ENCODE peak calls at places on chromosomes 13 and 19, in four cellular contexts. I is heart left ventricle, V is neural progenitor cell, G is spleen. L is an unnamed sample.
A peak's percentile ranks its signal among the peaks of the same experiment; 100 is the strongest.

GRCh38 chr13:112747256-112747655 is 57.4 kb downstream of the ATP11A start:
- DNase-seq in V (no peak), I (no peak), G (peak; percentile 25), L (no peak)

GRCh38 chr19:56141416-56141992 is 417 bp downstream of the ZNF444 start:
- DNase-seq in V (peak; percentile 59), G (peak; percentile 86), I (peak; percentile 25), L (no peak)

GRCh38 chr19:47582320-47582909 is 9.5 kb upstream of the ZNF541 start:
- DNase-seq in I (no peak), V (no peak), G (no peak), L (no peak)

GRCh38 chr13:84431646-84432045 is 549.4 kb upstream of the SLITRK1 start:
- DNase-seq in I (no peak), G (no peak), V (no peak), L (no peak)

GRCh38 chr19:49149652-49150105 is 5.5 kb downstream of the HRC start:
- DNase-seq in G (no peak), V (peak; percentile 92), I (peak; percentile 81), L (no peak)

GRCh38 chr13:21402586-21403307 is 56.4 kb downstream of the ZDHHC20 start:
- DNase-seq in I (no peak), V (no peak), G (no peak), L (no peak)

GRCh38 chr13:26855921-26856320 is 95.3 kb upstream of the GPR12 start:
- DNase-seq in I (no peak), G (no peak), V (no peak), L (no peak)

GRCh38 chr19:49160450-49161189 is 3.0 kb downstream of the TRPM4 start:
- DNase-seq in G (no peak), V (no peak), I (no peak), L (no peak)

GRCh38 chr19:2046046-2046907 is 4.8 kb downstream of the MKNK2 start:
- DNase-seq in I (no peak), G (peak; percentile 74), V (peak; percentile 3), L (peak; percentile 86)

GRCh38 chr19:55678121-55678671 is 3.2 kb downstream of the EPN1 start:
- DNase-seq in I (no peak), G (peak; percentile 94), V (no peak), L (peak; percentile 85)

GRCh38 chr19:4403005-4403761 is 743 bp downstream of the CHAF1A start:
- DNase-seq in G (no peak), I (no peak), V (peak; percentile 40), L (no peak)

GRCh38 chr13:100334209-100334608 is 245.3 kb downstream of the PCCA start:
- DNase-seq in G (no peak), V (no peak), I (no peak), L (no peak)

GRCh38 chr13:99425485-99426341 is 75.6 kb upstream of the TM9SF2 start:
- DNase-seq in I (no peak), G (peak; percentile 92), V (no peak), L (no peak)

GRCh38 chr19:30086220-30086619 is 144.2 kb downstream of the URI1 start:
- DNase-seq in V (no peak), G (peak; percentile 10), I (no peak), L (peak; percentile 20)

GRCh38 chr19:48900477-48901452 is 653 bp downstream of the NUCB1 start:
- DNase-seq in I (no peak), G (peak; percentile 85), V (no peak), L (no peak)

GRCh38 chr19:34468400-34468799 is 13.2 kb upstream of the WTIP start:
- DNase-seq in G (no peak), V (no peak), I (no peak), L (no peak)

GRCh38 chr19:44176590-44176989 is 11.7 kb downstream of the ZNF226 start:
- DNase-seq in I (no peak), G (no peak), V (no peak), L (no peak)

GRCh38 chr13:39415403-39415802 is 187.6 kb downstream of the LHFPL6 start:
- DNase-seq in V (peak; percentile 54), I (peak; percentile 65), G (no peak), L (no peak)

GRCh38 chr19:55390461-55390880 is 4.7 kb downstream of the RPL28 start:
- DNase-seq in I (no peak), G (no peak), V (no peak), L (no peak)

GRCh38 chr19:46297700-46298476 is 1.0 kb downstream of the HIF3A start:
- DNase-seq in G (no peak), V (peak; percentile 26), I (peak; percentile 84), L (no peak)

GRCh38 chr13:113665582-113666323 is 1.3 kb upstream of the GRK1 start:
- DNase-seq in I (peak; percentile 3), V (no peak), G (peak; percentile 47), L (peak; percentile 68)

GRCh38 chr19:43799502-43800142 is 2.6 kb downstream of the LYPD5 start:
- DNase-seq in G (no peak), V (no peak), I (no peak), L (no peak)

GRCh38 chr13:49587311-49587847 is 2.0 kb upstream of the RCBTB1 start:
- DNase-seq in V (no peak), I (no peak), G (no peak), L (no peak)

GRCh38 chr13:71758823-71759222 is 108.2 kb downstream of the DACH1 start:
- DNase-seq in I (no peak), V (no peak), G (no peak), L (no peak)

GRCh38 chr19:48645652-48646191 is at the start of gene CA11:
- DNase-seq in V (peak; percentile 70), G (peak; percentile 76), I (no peak), L (no peak)

GRCh38 chr19:2042485-2043268 is 8.4 kb downstream of the MKNK2 start:
- DNase-seq in I (no peak), V (peak; percentile 49), G (peak; percentile 89), L (peak; percentile 91)

GRCh38 chr19:4664642-4665041 is 5.5 kb downstream of the MYDGF start:
- DNase-seq in I (no peak), G (no peak), V (no peak), L (no peak)

GRCh38 chr13:38394777-38395504 is 45.3 kb downstream of the UFM1 start:
- DNase-seq in I (no peak), G (no peak), V (no peak), L (no peak)

GRCh38 chr13:31167490-31167889 is 5.8 kb upstream of the HSPH1 start:
- DNase-seq in V (no peak), G (no peak), I (no peak), L (no peak)

DNA sequence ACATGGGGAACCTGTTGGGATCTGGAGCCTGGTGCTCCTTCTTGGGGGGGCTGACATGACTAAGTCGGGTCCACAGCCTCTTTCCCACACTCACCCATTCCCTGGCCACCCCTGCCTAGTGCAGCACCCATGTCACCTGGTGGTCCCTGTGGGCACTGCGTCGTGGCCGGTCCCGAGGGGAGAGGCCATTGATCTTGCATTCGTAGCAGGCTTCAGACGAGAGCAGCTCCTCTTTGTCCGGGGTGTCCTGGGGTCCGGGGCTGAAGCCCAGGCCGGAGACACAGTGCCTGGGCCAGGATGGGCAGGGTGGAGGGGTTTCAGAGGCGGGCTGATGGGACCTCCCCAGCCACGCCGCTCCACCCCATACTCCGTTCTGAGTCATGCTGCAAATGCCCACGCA is 19.4 kb downstream of the CCL25 start:
- DNase-seq in G (no peak), I (no peak), V (no peak), L (no peak)
- TF ChIP-seq CTCF in G (no peak), I (no peak), V (peak; percentile 7), L (no peak)

GRCh38 chr13:42333613-42334328 is 61.8 kb downstream of the AKAP11 start:
- DNase-seq in V (peak; percentile 62), I (no peak), G (no peak), L (no peak)
- TF ChIP-seq CTCF in V (peak; percentile 64), I (no peak), G (peak; percentile 55), L (peak; percentile 84)

DNA sequence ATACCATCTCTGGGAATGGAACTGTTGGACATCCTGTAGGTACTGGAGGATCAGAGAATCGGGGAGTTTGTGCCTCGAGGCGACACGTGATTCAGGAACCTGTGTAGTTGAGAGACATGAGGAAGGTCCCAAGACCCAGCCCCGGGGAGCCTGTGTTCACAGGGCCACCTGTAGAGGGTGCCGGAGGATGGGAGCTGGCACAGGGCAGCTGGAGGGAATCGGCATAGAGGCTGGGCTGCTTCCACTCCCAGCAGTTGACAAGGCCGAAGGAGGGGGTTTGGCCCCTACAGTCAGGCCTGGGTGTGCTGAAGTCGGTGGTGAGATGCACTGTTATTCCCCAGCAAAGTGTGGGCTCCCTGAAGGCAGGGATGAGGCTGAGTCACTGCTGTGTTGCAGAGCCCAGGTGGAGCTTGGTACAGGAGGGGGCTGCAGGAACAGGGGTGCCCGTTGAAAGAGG is 2.5 kb upstream of the ISYNA1 start:
- DNase-seq in V (no peak), G (peak; percentile 79), I (no peak), L (no peak)
- TF ChIP-seq CTCF in V (peak; percentile 27), G (no peak), I (no peak), L (peak; percentile 57)

GRCh38 chr13:41905600-41906254 is 55.2 kb downstream of the VWA8 start:
- DNase-seq in I (no peak), V (peak; percentile 35), G (no peak), L (no peak)

GRCh38 chr13:41897126-41897525 is 63.8 kb downstream of the VWA8 start:
- DNase-seq in G (no peak), V (no peak), I (no peak), L (no peak)

GRCh38 chr13:41900918-41901317 is 60.0 kb downstream of the VWA8 start:
- DNase-seq in V (no peak), I (no peak), G (no peak), L (no peak)
- TF ChIP-seq CTCF in V (no peak), I (no peak), G (no peak), L (no peak)

GRCh38 chr13:93158565-93158964 is 68.0 kb upstream of the GPC6 start:
- DNase-seq in V (no peak), I (no peak), G (no peak), L (no peak)
- TF ChIP-seq CTCF in V (no peak), I (no peak), G (no peak), L (no peak)

GRCh38 chr13:81636120-81636519 is 1295.2 kb upstream of the SPRY2 start:
- DNase-seq in I (no peak), G (no peak), V (no peak), L (no peak)

DNA sequence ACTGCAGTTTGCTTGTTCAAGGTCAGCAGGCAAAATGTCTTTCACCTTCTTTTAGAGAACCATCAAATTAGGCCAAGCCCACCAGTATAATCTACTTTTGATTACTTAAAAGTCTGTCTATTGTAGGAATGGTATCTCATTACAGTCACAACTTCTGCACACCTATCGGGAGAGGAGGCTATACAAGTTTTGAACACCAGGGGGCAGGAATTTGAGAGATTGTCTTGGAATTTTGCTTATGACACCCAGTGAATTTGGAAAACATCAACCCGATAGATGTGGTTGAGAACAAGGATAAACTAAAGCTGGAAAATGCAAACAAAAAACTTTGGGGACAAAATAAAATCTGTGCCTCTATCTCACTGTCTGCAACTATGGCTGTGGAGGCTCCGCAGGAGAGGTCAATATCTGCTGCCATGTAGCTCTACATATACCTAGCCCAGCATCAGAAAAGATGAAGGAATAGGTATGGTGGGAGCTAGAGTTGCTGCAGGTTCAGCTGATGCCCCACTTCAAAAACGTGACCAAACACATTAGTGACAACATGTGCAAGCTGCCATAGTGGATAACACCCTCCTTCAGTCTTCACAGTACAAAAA is 1299.2 kb upstream of the SPRY2 start:
- DNase-seq in I (no peak), V (peak; percentile 7), G (no peak), L (no peak)
- TF ChIP-seq CTCF in I (no peak), V (peak; percentile 65), G (no peak), L (peak; percentile 58)